ENCODE peak calls at places on chromosomes 12 and 14, in nine cellular contexts. E, T, S, C, W, I, X, K and Z are unnamed samples.

GRCh38 chr12:118299791-118300460 is 72.8 kb downstream of the TAOK3 start:
- DNase-seq in E (no peak), T (no peak), S (no peak), C (no peak), W (no peak), I (no peak), X (no peak), K (no peak), Z (no peak)

GRCh38 chr14:68628605-68629310 is 164.1 kb downstream of the ZFP36L1 start:
- DNase-seq in E (peak; percentile 32), T (no peak), S (no peak), C (peak; percentile 13), W (no peak), I (no peak), X (no peak), K (peak; percentile 54), Z (no peak)

GRCh38 chr12:54571166-54571856 is 17.1 kb downstream of the PPP1R1A start:
- DNase-seq in E (no peak), T (no peak), S (no peak), C (no peak), W (no peak), I (no peak), X (no peak), K (peak; percentile 88), Z (no peak)

GRCh38 chr14:23061995-23062394 is 4.7 kb upstream of the CDH24 start:
- DNase-seq in E (no peak), T (peak; percentile 97), S (no peak), C (no peak), W (no peak), I (peak; percentile 61), X (no peak), K (no peak), Z (peak; percentile 84)

GRCh38 chr12:14257734-14258467 is 107.6 kb upstream of the ATF7IP start:
- DNase-seq in E (peak; percentile 78), T (peak; percentile 99), S (peak; percentile 90), C (peak; percentile 82), W (peak; percentile 100), I (no peak), X (peak; percentile 77), K (peak; percentile 100), Z (peak; percentile 96)

GRCh38 chr12:132210223-132211055 is 66.2 kb downstream of the NOC4L start:
- DNase-seq in E (no peak), T (no peak), S (no peak), C (no peak), W (no peak), I (no peak), X (no peak), K (no peak), Z (no peak)

GRCh38 chr12:103821773-103822172 is 19.3 kb downstream of the NT5DC3 start:
- DNase-seq in E (no peak), T (no peak), S (no peak), C (no peak), W (no peak), I (no peak), X (no peak), K (no peak), Z (no peak)

GRCh38 chr14:54652188-54652889 is 85.4 kb downstream of the SAMD4A start:
- DNase-seq in E (no peak), T (peak; percentile 99), S (no peak), C (no peak), W (no peak), I (peak; percentile 87), X (no peak), K (peak; percentile 97), Z (peak; percentile 89)

GRCh38 chr12:51521554-51522276 is 69.3 kb upstream of the SCN8A start:
- DNase-seq in E (no peak), T (peak; percentile 16), S (no peak), C (no peak), W (no peak), I (no peak), X (no peak), K (no peak), Z (no peak)

GRCh38 chr12:100142851-100143559 is at the start of gene BLTP3B:
- DNase-seq in E (peak; percentile 85), T (peak; percentile 88), S (peak; percentile 89), C (peak; percentile 96), W (peak; percentile 63), I (peak; percentile 96), X (peak; percentile 88), K (peak; percentile 95), Z (peak; percentile 90)

GRCh38 chr12:27434673-27435565 is 11.6 kb upstream of the SMCO2 start:
- DNase-seq in E (no peak), T (peak; percentile 38), S (no peak), C (no peak), W (no peak), I (no peak), X (no peak), K (peak; percentile 12), Z (no peak)

GRCh38 chr14:61569783-61570182 is 125.5 kb upstream of the HIF1A start:
- DNase-seq in E (peak; percentile 28), T (peak; percentile 73), S (no peak), C (peak; percentile 56), W (no peak), I (peak; percentile 74), X (no peak), K (no peak), Z (no peak)

GRCh38 chr12:29448157-29448556 is 49.3 kb downstream of the OVCH1 start:
- DNase-seq in E (no peak), T (no peak), S (no peak), C (no peak), W (no peak), I (no peak), X (no peak), K (no peak), Z (no peak)

GRCh38 chr14:54762296-54762695 is 140.3 kb downstream of the GCH1 start:
- DNase-seq in E (no peak), T (peak; percentile 59), S (no peak), C (peak; percentile 32), W (no peak), I (no peak), X (no peak), K (no peak), Z (no peak)

GRCh38 chr14:93962701-93963601 is 13.4 kb downstream of the ASB2 start:
- DNase-seq in E (peak; percentile 46), T (peak; percentile 21), S (no peak), C (peak; percentile 42), W (no peak), I (no peak), X (no peak), K (no peak), Z (no peak)

GRCh38 chr14:41865894-41866293 is 259.2 kb downstream of the LRFN5 start:
- DNase-seq in E (no peak), T (no peak), S (no peak), C (no peak), W (no peak), I (no peak), X (no peak), K (no peak), Z (no peak)

GRCh38 chr14:24252289-24253124 is 10.1 kb upstream of the TINF2 start:
- DNase-seq in E (no peak), T (no peak), S (no peak), C (no peak), W (no peak), I (no peak), X (no peak), K (no peak), Z (no peak)

GRCh38 chr14:65167072-65167645 is 64.8 kb upstream of the MAX start:
- DNase-seq in E (no peak), T (no peak), S (no peak), C (peak; percentile 27), W (no peak), I (no peak), X (no peak), K (peak; percentile 31), Z (no peak)

GRCh38 chr12:23618718-23619117 is 330.8 kb downstream of the SOX5 start:
- DNase-seq in E (no peak), T (no peak), S (no peak), C (no peak), W (no peak), I (no peak), X (no peak), K (no peak), Z (no peak)

GRCh38 chr12:62730649-62731377 is 204.1 kb downstream of the PPM1H start:
- DNase-seq in E (no peak), T (peak; percentile 54), S (no peak), C (no peak), W (no peak), I (no peak), X (no peak), K (no peak), Z (no peak)

GRCh38 chr14:46480817-46481216 is 170.8 kb downstream of the RPL10L start:
- DNase-seq in E (no peak), T (no peak), S (no peak), C (no peak), W (no peak), I (no peak), X (no peak), K (no peak), Z (no peak)

GRCh38 chr14:75023108-75023507 is 20.4 kb downstream of the EIF2B2 start:
- DNase-seq in E (no peak), T (peak; percentile 48), S (no peak), C (no peak), W (no peak), I (no peak), X (no peak), K (no peak), Z (no peak)

GRCh38 chr12:119749666-119750065 is 81.7 kb downstream of the PRKAB1 start:
- DNase-seq in E (no peak), T (no peak), S (no peak), C (no peak), W (no peak), I (no peak), X (no peak), K (no peak), Z (no peak)

GRCh38 chr12:116726749-116727148 is 11.1 kb downstream of the SPRING1 start:
- DNase-seq in E (no peak), T (peak; percentile 66), S (no peak), C (no peak), W (no peak), I (no peak), X (no peak), K (peak; percentile 65), Z (no peak)

GRCh38 chr12:31536672-31537071 is 54.3 kb downstream of the DENND5B start:
- DNase-seq in E (no peak), T (no peak), S (no peak), C (no peak), W (no peak), I (no peak), X (no peak), K (no peak), Z (no peak)